ENCODE peak calls at places on chromosomes 5 and 9, in eight cellular contexts. B, R, S, Z, N, W, Y and L are unnamed samples.

GRCh38 chr9:75907329-75907728 is 16.9 kb downstream of the PCSK5 start:
- DNase-seq in B (no peak), R (no peak), S (no peak), Z (no peak), N (peak; percentile 67), W (no peak), Y (no peak), L (no peak)

GRCh38 chr5:54547711-54548250 is 30.2 kb downstream of the SNX18 start:
- DNase-seq in B (peak; percentile 52), R (no peak), S (peak; percentile 53), Z (no peak), N (peak; percentile 37), W (no peak), Y (peak; percentile 69), L (peak; percentile 34)

GRCh38 chr9:129981180-129981907 is 61.6 kb downstream of the FNBP1 start:
- DNase-seq in B (no peak), R (no peak), S (peak; percentile 39), Z (peak; percentile 86), N (peak; percentile 58), W (no peak), Y (no peak), L (no peak)

GRCh38 chr5:60334281-60334713 is 365.7 kb downstream of the DEPDC1B start:
- DNase-seq in B (no peak), R (no peak), S (no peak), Z (no peak), N (peak; percentile 83), W (no peak), Y (no peak), L (no peak)

GRCh38 chr5:158658439-158659230 is 441.1 kb downstream of the EBF1 start:
- DNase-seq in B (no peak), R (no peak), S (no peak), Z (no peak), N (peak; percentile 47), W (no peak), Y (no peak), L (no peak)

GRCh38 chr9:18451409-18451808 is 22.5 kb upstream of the ADAMTSL1 start:
- DNase-seq in B (no peak), R (no peak), S (no peak), Z (no peak), N (no peak), W (no peak), Y (no peak), L (no peak)

GRCh38 chr5:158115468-158115867 is 256.5 kb upstream of the CLINT1 start:
- DNase-seq in B (no peak), R (no peak), S (no peak), Z (no peak), N (no peak), W (no peak), Y (no peak), L (no peak)

GRCh38 chr9:120184266-120184665 is 395.7 kb downstream of the CDK5RAP2 start:
- DNase-seq in B (no peak), R (no peak), S (no peak), Z (no peak), N (no peak), W (no peak), Y (no peak), L (no peak)

GRCh38 chr9:134597041-134597913 is 44.3 kb upstream of the COL5A1 start:
- DNase-seq in B (no peak), R (no peak), S (no peak), Z (no peak), N (peak; percentile 73), W (no peak), Y (no peak), L (peak; percentile 24)

GRCh38 chr5:62124266-62124665 is 181.7 kb upstream of the KIF2A start:
- DNase-seq in B (no peak), R (no peak), S (no peak), Z (no peak), N (no peak), W (no peak), Y (no peak), L (no peak)

DNA sequence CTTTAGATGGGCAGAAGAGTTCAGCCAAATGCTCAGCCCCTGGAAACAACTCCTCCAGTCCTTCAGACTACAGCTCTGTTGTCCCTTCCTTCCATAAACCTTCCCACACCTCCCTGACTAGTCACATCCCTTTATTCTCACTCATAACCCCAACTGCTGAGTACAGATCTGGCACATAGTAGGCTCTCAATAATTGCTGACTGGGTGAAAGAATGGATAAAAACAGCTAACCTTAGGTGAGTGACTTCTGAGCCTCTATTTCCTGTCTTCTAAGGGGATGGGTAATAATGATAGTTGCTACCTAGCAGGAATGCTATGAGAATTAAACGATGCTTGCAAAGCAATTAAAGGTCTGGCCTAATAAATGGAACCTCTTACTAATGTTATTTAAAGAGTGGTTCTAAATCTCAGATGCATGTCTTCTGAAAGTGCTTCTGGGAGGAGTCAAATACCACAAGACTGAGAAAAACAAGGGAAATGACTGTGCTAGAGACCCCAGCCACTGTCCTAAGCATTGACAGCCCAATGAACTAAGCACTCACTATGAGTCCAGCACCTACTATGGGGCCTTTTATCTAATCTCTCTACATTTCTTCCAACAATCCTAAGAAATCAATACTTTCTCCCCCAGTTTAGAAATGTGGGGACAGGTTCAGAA is 2.5 kb upstream of the NR6A1 start:
- DNase-seq in B (no peak), R (no peak), S (no peak), Z (no peak), N (no peak), W (no peak), Y (no peak), L (no peak)
- H3K27me3 ChIP-seq in B (peaks cover 17% of the 10 kb centered on the region), R (peaks cover 14% of the 10 kb centered on the region), S (peaks cover 46% of the 10 kb centered on the region), Z (no peaks in the 10 kb centered on the region), N (peaks cover 18% of the 10 kb centered on the region), W (no peaks in the 10 kb centered on the region), Y (peaks cover 10% of the 10 kb centered on the region), L (no peaks in the 10 kb centered on the region)

DNA sequence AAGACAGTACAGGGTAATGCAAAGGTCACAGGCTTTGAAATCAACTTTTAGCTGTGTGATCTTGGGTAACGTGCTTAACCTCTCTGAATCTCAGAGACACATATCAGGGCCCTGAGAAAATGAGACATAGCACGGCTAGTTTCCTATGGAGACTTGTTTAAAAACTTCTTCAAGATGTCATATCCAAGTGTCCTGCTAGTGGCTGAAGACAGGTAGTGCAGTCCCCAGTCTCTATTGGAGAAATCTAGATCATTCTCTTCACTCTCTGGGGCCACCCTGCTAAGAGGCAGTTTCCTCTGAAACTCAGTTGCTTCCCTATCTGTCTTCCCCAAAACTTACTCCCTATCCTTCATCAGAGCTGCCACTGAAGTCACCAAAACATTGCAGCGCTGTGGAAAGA is 30.3 kb upstream of the GRXCR2 start:
- DNase-seq in B (no peak), R (no peak), S (no peak), Z (no peak), N (no peak), W (no peak), Y (no peak), L (no peak)
- TF ChIP-seq CTCF in B (peak; percentile 43), R (peak; percentile 32), S (peak; percentile 19), Z (no peak), N (peak; percentile 37), W (peak; percentile 7), Y (no peak), L (no peak)

DNA sequence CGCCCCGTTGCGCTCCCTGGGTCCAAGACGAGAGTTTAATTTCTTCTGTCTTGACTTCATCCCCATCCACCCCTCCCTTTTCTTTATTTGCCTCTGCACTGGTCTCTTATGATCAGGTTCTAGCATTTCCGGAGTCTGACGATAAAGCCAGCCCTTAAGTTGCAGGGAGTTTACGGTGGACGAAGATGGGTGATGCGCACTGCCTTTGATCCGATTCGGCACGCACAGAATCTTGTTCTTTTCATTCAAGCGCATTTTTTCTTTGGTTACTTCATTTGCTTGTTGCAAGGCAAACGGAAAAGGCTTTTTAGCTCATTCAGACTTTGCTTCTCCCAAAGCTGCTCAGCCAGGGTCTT is 490 bp upstream of the MCTP1 start:
- DNase-seq in B (no peak), R (peak; percentile 2), S (no peak), Z (no peak), N (peak; percentile 8), W (no peak), Y (no peak), L (no peak)
- H3K27me3 ChIP-seq in B (peaks cover 32% of the 10 kb centered on the region), R (peaks cover 93% of the 10 kb centered on the region), S (peaks cover 90% of the 10 kb centered on the region), Z (no peaks in the 10 kb centered on the region), N (peaks cover 40% of the 10 kb centered on the region), W (peaks cover 2% of the 10 kb centered on the region), Y (peaks cover 66% of the 10 kb centered on the region), L (no peaks in the 10 kb centered on the region)

DNA sequence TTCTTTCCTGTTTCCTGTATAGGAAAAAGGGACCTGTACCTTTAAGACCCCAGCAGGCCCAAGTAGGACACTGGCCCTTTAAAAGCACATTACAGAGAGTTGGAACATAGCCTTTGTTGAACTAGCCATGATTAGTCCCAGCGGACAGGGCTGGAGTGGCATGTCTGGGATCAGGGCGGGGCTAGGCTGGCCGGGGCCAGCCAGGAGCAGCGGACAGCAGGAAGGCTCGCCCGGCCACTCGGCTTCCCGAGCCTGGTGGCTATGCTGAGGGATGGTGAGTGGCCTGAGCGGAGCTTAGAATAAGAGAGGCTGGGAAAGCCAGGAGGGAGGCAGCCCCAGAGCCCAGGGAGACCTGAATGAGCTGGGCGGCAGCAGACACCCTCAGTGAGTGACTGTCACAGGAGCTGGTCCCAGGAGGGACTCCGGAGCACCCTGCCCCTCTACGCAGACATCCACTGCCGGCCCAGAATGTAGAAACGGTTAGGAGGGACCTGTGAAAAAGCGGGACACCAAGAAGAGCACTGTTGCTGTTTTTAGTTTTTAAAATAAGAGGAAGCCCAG is 92.1 kb downstream of the DAB2IP start:
- DNase-seq in B (peak; percentile 55), R (peak; percentile 90), S (peak; percentile 82), Z (peak; percentile 75), N (peak; percentile 75), W (peak; percentile 69), Y (peak; percentile 93), L (peak; percentile 83)
- TF ChIP-seq CTCF in B (peak; percentile 26), R (no peak), S (peak; percentile 22), Z (peak; percentile 42), N (no peak), W (no peak), Y (peak; percentile 25), L (peak; percentile 10)